ENCODE peak calls at places on chromosome 1, in nine cellular contexts. X, Q, R, E, N, Z, C, I and H are unnamed samples.

GRCh38 chr1:30029677-30030076 is 693.7 kb downstream of the MATN1 start:
- DNase-seq in Z (no peak), C (no peak), E (no peak), N (no peak), I (no peak), X (no peak), Q (no peak), R (no peak), H (no peak)

GRCh38 chr1:20089328-20090077 is 19.5 kb downstream of the PLA2G5 start:
- DNase-seq in Z (no peak), Q (no peak), E (no peak), X (no peak), R (no peak), I (no peak), N (no peak), C (no peak), H (no peak)

GRCh38 chr1:2100775-2101108 is 50.5 kb downstream of the PRKCZ start:
- DNase-seq in C (no peak), Q (no peak), R (no peak), E (no peak), Z (no peak), I (no peak), N (no peak), X (no peak), H (no peak)

GRCh38 chr1:233938476-233938875 is 34.0 kb downstream of the SLC35F3 start:
- DNase-seq in E (no peak), Z (no peak), N (no peak), C (no peak), Q (no peak), R (no peak), I (no peak), X (no peak), H (no peak)

GRCh38 chr1:60133848-60134247 is 60.3 kb upstream of the C1orf87 start:
- DNase-seq in E (no peak), I (no peak), N (peak; percentile 85), Q (no peak), Z (no peak), X (peak; percentile 92), R (no peak), C (no peak), H (no peak)

GRCh38 chr1:206544562-206545257 is 37.4 kb downstream of the RASSF5 start:
- DNase-seq in Q (peak; percentile 81), X (peak; percentile 46), E (peak; percentile 90), C (peak; percentile 80), R (peak; percentile 61), I (peak; percentile 77), Z (peak; percentile 88), N (peak; percentile 31), H (peak; percentile 91)

GRCh38 chr1:21631944-21632887 is 36.9 kb downstream of the RAP1GAP start:
- DNase-seq in R (no peak), I (no peak), Z (no peak), Q (no peak), X (no peak), N (peak; percentile 35), C (no peak), E (no peak), H (peak; percentile 57)

GRCh38 chr1:182340233-182341058 is 51.1 kb downstream of the GLUL start:
- DNase-seq in R (no peak), X (peak; percentile 78), C (no peak), E (no peak), N (peak; percentile 39), Q (no peak), Z (no peak), I (no peak), H (no peak)

GRCh38 chr1:200877839-200878551 is 5.2 kb downstream of the GPR25 start:
- DNase-seq in Q (no peak), R (no peak), X (peak; percentile 24), Z (no peak), C (no peak), I (no peak), N (no peak), E (no peak), H (no peak)

GRCh38 chr1:225851810-225852209 is 30.4 kb downstream of the TMEM63A start:
- DNase-seq in R (no peak), C (no peak), Q (no peak), E (no peak), N (no peak), X (no peak), Z (no peak), I (no peak), H (no peak)

GRCh38 chr1:51649593-51650091 is 32.8 kb downstream of the OSBPL9 start:
- DNase-seq in E (no peak), Z (no peak), X (no peak), N (peak; percentile 50), I (no peak), Q (no peak), R (no peak), C (no peak), H (no peak)

GRCh38 chr1:194268839-194269238 is 1082.4 kb upstream of the B3GALT2 start:
- DNase-seq in E (no peak), C (peak; percentile 1), N (peak; percentile 43), Q (no peak), I (no peak), X (no peak), Z (no peak), R (no peak), H (no peak)